ENCODE peak calls at places on chromosomes 6 and 20, in five cellular contexts. One of them, this sample, is unnamed.

GRCh38 chr6:80607814-80608391 is 501.4 kb downstream of the BCKDHB start:
- DNase-seq in stimulated activated CD4-positive, alpha-beta T cell treated with anti-CD3 and anti-CD28 coated beads, TNF-alpha, amount 100 ng/mL, for 1 hour: no peak
- DNase-seq in CD8-positive, alpha-beta T cell: no peak
- DNase-seq in activated T-cell treated with anti-CD3 and anti-CD28 coated beads for 24 hours: no peak
- DNase-seq in stimulated activated CD8-positive, alpha-beta memory T cell treated with anti-CD3 and anti-CD28 coated beads, Interleukin-4, amount 100 ng/mL, for 1 hour: no peak
- DNase-seq in this sample: no peak

GRCh38 chr6:138161434-138162103 is at the start of gene ARFGEF3:
- DNase-seq in activated T-cell treated with anti-CD3 and anti-CD28 coated beads for 24 hours: peak
- DNase-seq in stimulated activated CD4-positive, alpha-beta T cell treated with anti-CD3 and anti-CD28 coated beads, TNF-alpha, amount 100 ng/mL, for 1 hour: no peak
- DNase-seq in CD8-positive, alpha-beta T cell: peak
- DNase-seq in stimulated activated CD8-positive, alpha-beta memory T cell treated with anti-CD3 and anti-CD28 coated beads, Interleukin-4, amount 100 ng/mL, for 1 hour: peak
- DNase-seq in this sample: peak

GRCh38 chr20:33165416-33166055 is 2.4 kb upstream of the BPIFA2 start:
- DNase-seq in stimulated activated CD8-positive, alpha-beta memory T cell treated with anti-CD3 and anti-CD28 coated beads, Interleukin-4, amount 100 ng/mL, for 1 hour: no peak
- DNase-seq in CD8-positive, alpha-beta T cell: no peak
- DNase-seq in activated T-cell treated with anti-CD3 and anti-CD28 coated beads for 24 hours: no peak
- DNase-seq in stimulated activated CD4-positive, alpha-beta T cell treated with anti-CD3 and anti-CD28 coated beads, TNF-alpha, amount 100 ng/mL, for 1 hour: no peak
- DNase-seq in this sample: no peak

GRCh38 chr20:62860924-62861691 is 514 bp downstream of the TCFL5 start:
- DNase-seq in CD8-positive, alpha-beta T cell: peak
- DNase-seq in activated T-cell treated with anti-CD3 and anti-CD28 coated beads for 24 hours: peak
- DNase-seq in stimulated activated CD4-positive, alpha-beta T cell treated with anti-CD3 and anti-CD28 coated beads, TNF-alpha, amount 100 ng/mL, for 1 hour: no peak
- DNase-seq in stimulated activated CD8-positive, alpha-beta memory T cell treated with anti-CD3 and anti-CD28 coated beads, Interleukin-4, amount 100 ng/mL, for 1 hour: no peak
- DNase-seq in this sample: peak

GRCh38 chr6:46590765-46591164 is 61.9 kb downstream of the CYP39A1 start:
- DNase-seq in activated T-cell treated with anti-CD3 and anti-CD28 coated beads for 24 hours: no peak
- DNase-seq in stimulated activated CD8-positive, alpha-beta memory T cell treated with anti-CD3 and anti-CD28 coated beads, Interleukin-4, amount 100 ng/mL, for 1 hour: no peak
- DNase-seq in CD8-positive, alpha-beta T cell: no peak
- DNase-seq in stimulated activated CD4-positive, alpha-beta T cell treated with anti-CD3 and anti-CD28 coated beads, TNF-alpha, amount 100 ng/mL, for 1 hour: no peak
- DNase-seq in this sample: no peak

GRCh38 chr20:20548527-20549266 is 163.7 kb downstream of the RALGAPA2 start:
- DNase-seq in CD8-positive, alpha-beta T cell: no peak
- DNase-seq in activated T-cell treated with anti-CD3 and anti-CD28 coated beads for 24 hours: no peak
- DNase-seq in stimulated activated CD4-positive, alpha-beta T cell treated with anti-CD3 and anti-CD28 coated beads, TNF-alpha, amount 100 ng/mL, for 1 hour: no peak
- DNase-seq in stimulated activated CD8-positive, alpha-beta memory T cell treated with anti-CD3 and anti-CD28 coated beads, Interleukin-4, amount 100 ng/mL, for 1 hour: no peak
- DNase-seq in this sample: no peak

GRCh38 chr20:830011-830521 is 3.4 kb upstream of the FAM110A start:
- DNase-seq in stimulated activated CD8-positive, alpha-beta memory T cell treated with anti-CD3 and anti-CD28 coated beads, Interleukin-4, amount 100 ng/mL, for 1 hour: no peak
- DNase-seq in stimulated activated CD4-positive, alpha-beta T cell treated with anti-CD3 and anti-CD28 coated beads, TNF-alpha, amount 100 ng/mL, for 1 hour: no peak
- DNase-seq in activated T-cell treated with anti-CD3 and anti-CD28 coated beads for 24 hours: no peak
- DNase-seq in CD8-positive, alpha-beta T cell: no peak
- DNase-seq in this sample: no peak

GRCh38 chr6:98980814-98981213 is 33.1 kb upstream of the FBXL4 start:
- DNase-seq in stimulated activated CD8-positive, alpha-beta memory T cell treated with anti-CD3 and anti-CD28 coated beads, Interleukin-4, amount 100 ng/mL, for 1 hour: no peak
- DNase-seq in CD8-positive, alpha-beta T cell: no peak
- DNase-seq in activated T-cell treated with anti-CD3 and anti-CD28 coated beads for 24 hours: no peak
- DNase-seq in stimulated activated CD4-positive, alpha-beta T cell treated with anti-CD3 and anti-CD28 coated beads, TNF-alpha, amount 100 ng/mL, for 1 hour: no peak
- DNase-seq in this sample: no peak

GRCh38 chr6:160990847-160991410 is 640 bp upstream of the MAP3K4 start:
- DNase-seq in CD8-positive, alpha-beta T cell: no peak
- DNase-seq in stimulated activated CD8-positive, alpha-beta memory T cell treated with anti-CD3 and anti-CD28 coated beads, Interleukin-4, amount 100 ng/mL, for 1 hour: no peak
- DNase-seq in stimulated activated CD4-positive, alpha-beta T cell treated with anti-CD3 and anti-CD28 coated beads, TNF-alpha, amount 100 ng/mL, for 1 hour: no peak
- DNase-seq in activated T-cell treated with anti-CD3 and anti-CD28 coated beads for 24 hours: no peak
- DNase-seq in this sample: no peak

GRCh38 chr6:166998256-166999144 is 697 bp upstream of the CEP43 start:
- DNase-seq in CD8-positive, alpha-beta T cell: peak
- DNase-seq in stimulated activated CD4-positive, alpha-beta T cell treated with anti-CD3 and anti-CD28 coated beads, TNF-alpha, amount 100 ng/mL, for 1 hour: no peak
- DNase-seq in stimulated activated CD8-positive, alpha-beta memory T cell treated with anti-CD3 and anti-CD28 coated beads, Interleukin-4, amount 100 ng/mL, for 1 hour: no peak
- DNase-seq in activated T-cell treated with anti-CD3 and anti-CD28 coated beads for 24 hours: no peak
- DNase-seq in this sample: peak

GRCh38 chr6:170433163-170434095 is 119.7 kb downstream of the PSMB1 start:
- DNase-seq in CD8-positive, alpha-beta T cell: no peak
- DNase-seq in stimulated activated CD8-positive, alpha-beta memory T cell treated with anti-CD3 and anti-CD28 coated beads, Interleukin-4, amount 100 ng/mL, for 1 hour: no peak
- DNase-seq in activated T-cell treated with anti-CD3 and anti-CD28 coated beads for 24 hours: no peak
- DNase-seq in stimulated activated CD4-positive, alpha-beta T cell treated with anti-CD3 and anti-CD28 coated beads, TNF-alpha, amount 100 ng/mL, for 1 hour: no peak
- DNase-seq in this sample: no peak

GRCh38 chr6:169132361-169132895 is 121.2 kb downstream of the THBS2 start:
- DNase-seq in stimulated activated CD8-positive, alpha-beta memory T cell treated with anti-CD3 and anti-CD28 coated beads, Interleukin-4, amount 100 ng/mL, for 1 hour: no peak
- DNase-seq in stimulated activated CD4-positive, alpha-beta T cell treated with anti-CD3 and anti-CD28 coated beads, TNF-alpha, amount 100 ng/mL, for 1 hour: no peak
- DNase-seq in CD8-positive, alpha-beta T cell: no peak
- DNase-seq in activated T-cell treated with anti-CD3 and anti-CD28 coated beads for 24 hours: no peak
- DNase-seq in this sample: no peak

GRCh38 chr6:27238010-27238983 is 9.2 kb upstream of the PRSS16 start:
- DNase-seq in activated T-cell treated with anti-CD3 and anti-CD28 coated beads for 24 hours: no peak
- DNase-seq in stimulated activated CD4-positive, alpha-beta T cell treated with anti-CD3 and anti-CD28 coated beads, TNF-alpha, amount 100 ng/mL, for 1 hour: no peak
- DNase-seq in stimulated activated CD8-positive, alpha-beta memory T cell treated with anti-CD3 and anti-CD28 coated beads, Interleukin-4, amount 100 ng/mL, for 1 hour: no peak
- DNase-seq in CD8-positive, alpha-beta T cell: no peak
- DNase-seq in this sample: no peak

GRCh38 chr6:4732691-4733315 is 43.4 kb upstream of the CDYL start:
- DNase-seq in stimulated activated CD4-positive, alpha-beta T cell treated with anti-CD3 and anti-CD28 coated beads, TNF-alpha, amount 100 ng/mL, for 1 hour: no peak
- DNase-seq in CD8-positive, alpha-beta T cell: no peak
- DNase-seq in activated T-cell treated with anti-CD3 and anti-CD28 coated beads for 24 hours: no peak
- DNase-seq in stimulated activated CD8-positive, alpha-beta memory T cell treated with anti-CD3 and anti-CD28 coated beads, Interleukin-4, amount 100 ng/mL, for 1 hour: no peak
- DNase-seq in this sample: no peak

GRCh38 chr6:14501914-14502313 is 384.3 kb downstream of the CD83 start:
- DNase-seq in stimulated activated CD8-positive, alpha-beta memory T cell treated with anti-CD3 and anti-CD28 coated beads, Interleukin-4, amount 100 ng/mL, for 1 hour: no peak
- DNase-seq in CD8-positive, alpha-beta T cell: no peak
- DNase-seq in activated T-cell treated with anti-CD3 and anti-CD28 coated beads for 24 hours: no peak
- DNase-seq in stimulated activated CD4-positive, alpha-beta T cell treated with anti-CD3 and anti-CD28 coated beads, TNF-alpha, amount 100 ng/mL, for 1 hour: no peak
- DNase-seq in this sample: no peak

GRCh38 chr6:55260181-55260580 is 67.1 kb upstream of the GFRAL start:
- DNase-seq in stimulated activated CD4-positive, alpha-beta T cell treated with anti-CD3 and anti-CD28 coated beads, TNF-alpha, amount 100 ng/mL, for 1 hour: no peak
- DNase-seq in stimulated activated CD8-positive, alpha-beta memory T cell treated with anti-CD3 and anti-CD28 coated beads, Interleukin-4, amount 100 ng/mL, for 1 hour: no peak
- DNase-seq in activated T-cell treated with anti-CD3 and anti-CD28 coated beads for 24 hours: no peak
- DNase-seq in CD8-positive, alpha-beta T cell: no peak
- DNase-seq in this sample: no peak

GRCh38 chr6:34515473-34516387 is 40.4 kb downstream of the SPDEF start:
- DNase-seq in stimulated activated CD4-positive, alpha-beta T cell treated with anti-CD3 and anti-CD28 coated beads, TNF-alpha, amount 100 ng/mL, for 1 hour: no peak
- DNase-seq in stimulated activated CD8-positive, alpha-beta memory T cell treated with anti-CD3 and anti-CD28 coated beads, Interleukin-4, amount 100 ng/mL, for 1 hour: no peak
- DNase-seq in activated T-cell treated with anti-CD3 and anti-CD28 coated beads for 24 hours: no peak
- DNase-seq in CD8-positive, alpha-beta T cell: no peak
- DNase-seq in this sample: no peak

GRCh38 chr6:39428152-39428551 is 105.7 kb upstream of the KCNK16 start:
- DNase-seq in CD8-positive, alpha-beta T cell: no peak
- DNase-seq in activated T-cell treated with anti-CD3 and anti-CD28 coated beads for 24 hours: no peak
- DNase-seq in stimulated activated CD4-positive, alpha-beta T cell treated with anti-CD3 and anti-CD28 coated beads, TNF-alpha, amount 100 ng/mL, for 1 hour: no peak
- DNase-seq in stimulated activated CD8-positive, alpha-beta memory T cell treated with anti-CD3 and anti-CD28 coated beads, Interleukin-4, amount 100 ng/mL, for 1 hour: no peak
- DNase-seq in this sample: no peak

GRCh38 chr6:23874985-23875384 is 251.0 kb upstream of the NRSN1 start:
- DNase-seq in activated T-cell treated with anti-CD3 and anti-CD28 coated beads for 24 hours: no peak
- DNase-seq in CD8-positive, alpha-beta T cell: no peak
- DNase-seq in stimulated activated CD8-positive, alpha-beta memory T cell treated with anti-CD3 and anti-CD28 coated beads, Interleukin-4, amount 100 ng/mL, for 1 hour: no peak
- DNase-seq in stimulated activated CD4-positive, alpha-beta T cell treated with anti-CD3 and anti-CD28 coated beads, TNF-alpha, amount 100 ng/mL, for 1 hour: no peak
- DNase-seq in this sample: no peak

GRCh38 chr6:106098383-106099234 is 12.5 kb downstream of the PRDM1 start:
- DNase-seq in activated T-cell treated with anti-CD3 and anti-CD28 coated beads for 24 hours: peak
- DNase-seq in stimulated activated CD8-positive, alpha-beta memory T cell treated with anti-CD3 and anti-CD28 coated beads, Interleukin-4, amount 100 ng/mL, for 1 hour: peak
- DNase-seq in CD8-positive, alpha-beta T cell: peak
- DNase-seq in stimulated activated CD4-positive, alpha-beta T cell treated with anti-CD3 and anti-CD28 coated beads, TNF-alpha, amount 100 ng/mL, for 1 hour: peak
- DNase-seq in this sample: peak

GRCh38 chr20:60237981-60238380 is 279.8 kb downstream of the CDH26 start:
- DNase-seq in CD8-positive, alpha-beta T cell: no peak
- DNase-seq in stimulated activated CD4-positive, alpha-beta T cell treated with anti-CD3 and anti-CD28 coated beads, TNF-alpha, amount 100 ng/mL, for 1 hour: no peak
- DNase-seq in stimulated activated CD8-positive, alpha-beta memory T cell treated with anti-CD3 and anti-CD28 coated beads, Interleukin-4, amount 100 ng/mL, for 1 hour: no peak
- DNase-seq in activated T-cell treated with anti-CD3 and anti-CD28 coated beads for 24 hours: no peak
- DNase-seq in this sample: no peak

This sample was measured in memory B cell.